ENCODE peak calls at places on chromosomes 11 and 22, in four cellular contexts. R, P, B and S are unnamed samples.
A peak's percentile ranks its signal among the peaks of the same experiment; 100 is the strongest.

GRCh38 chr11:46203746-46204145 is 73.7 kb upstream of the CREB3L1 start:
- DNase-seq in R (no peak), P (no peak), B (no peak), S (no peak)

GRCh38 chr11:71076021-71076420 is 176.4 kb downstream of the SHANK2 start:
- DNase-seq in P (no peak), R (no peak), B (no peak), S (no peak)

GRCh38 chr11:76910620-76911414 is 50.1 kb downstream of the ACER3 start:
- DNase-seq in B (no peak), R (peak; percentile 22), P (peak; percentile 70), S (no peak)

GRCh38 chr11:68706237-68706636 is 21.9 kb downstream of the GAL start:
- DNase-seq in B (no peak), R (no peak), P (no peak), S (no peak)

GRCh38 chr22:36238348-36239149 is 778 bp downstream of the APOL2 start:
- DNase-seq in P (peak; percentile 53), R (no peak), B (no peak), S (no peak)

GRCh38 chr22:38471237-38471636 is 3.3 kb downstream of the KDELR3 start:
- DNase-seq in R (no peak), B (no peak), P (no peak), S (peak; percentile 41)

GRCh38 chr11:86257446-86257845 is 12.9 kb downstream of the EED start:
- DNase-seq in B (no peak), P (no peak), R (no peak), S (no peak)

GRCh38 chr11:92296138-92296515 is 71.5 kb downstream of the FAT3 start:
- DNase-seq in B (no peak), P (no peak), R (no peak), S (no peak)

GRCh38 chr11:26623076-26623666 is 51.1 kb upstream of the MUC15 start:
- DNase-seq in P (no peak), R (no peak), B (no peak), S (no peak)

GRCh38 chr11:79708319-79708928 is 267.6 kb upstream of the TENM4 start:
- DNase-seq in P (no peak), B (peak; percentile 72), R (no peak), S (no peak)

GRCh38 chr11:73195191-73196007 is 22.7 kb upstream of the P2RY2 start:
- DNase-seq in P (no peak), B (no peak), R (no peak), S (no peak)

GRCh38 chr11:67581469-67581868 is 2.1 kb upstream of the GSTP1 start:
- DNase-seq in R (no peak), B (peak; percentile 52), P (no peak), S (no peak)

GRCh38 chr11:6413791-6414231 is 5.1 kb downstream of the APBB1 start:
- DNase-seq in B (no peak), P (no peak), R (no peak), S (no peak)

GRCh38 chr11:47395225-47396048 is 13.0 kb upstream of the SLC39A13 start:
- DNase-seq in P (no peak), B (no peak), R (no peak), S (no peak)

GRCh38 chr11:13984616-13985474 is 22.3 kb downstream of the SPON1 start:
- DNase-seq in R (no peak), P (no peak), B (no peak), S (no peak)

GRCh38 chr11:38191101-38191500 is 1593.1 kb upstream of the RAG2 start:
- DNase-seq in B (no peak), P (no peak), R (no peak), S (no peak)

GRCh38 chr11:6268811-6269210 is 9.2 kb downstream of the CCKBR start:
- DNase-seq in B (no peak), R (no peak), P (no peak), S (no peak)

GRCh38 chr11:36487619-36488018 is 22.5 kb downstream of the TRAF6 start:
- DNase-seq in P (no peak), B (no peak), R (no peak), S (no peak)

GRCh38 chr11:130449996-130450419 is 1.6 kb downstream of the ADAMTS15 start:
- DNase-seq in P (peak; percentile 75), R (peak; percentile 91), B (peak; percentile 90), S (peak; percentile 86)

GRCh38 chr22:34812631-34813030 is 253.3 kb upstream of the ISX start:
- DNase-seq in P (no peak), B (no peak), R (no peak), S (no peak)

GRCh38 chr11:35030716-35031213 is 108.2 kb upstream of the CD44 start:
- DNase-seq in R (peak; percentile 35), B (no peak), P (peak; percentile 86), S (no peak)
- H3K27ac ChIP-seq in R (peak overlapping the region; percentile 24), B (no peak overlapping the region), P (peak overlapping the region; percentile 56), S (no peak overlapping the region)

GRCh38 chr11:95308512-95309035 is 77.6 kb upstream of the SESN3 start:
- DNase-seq in P (no peak), R (no peak), B (no peak), S (no peak)
- TF ChIP-seq CTCF in P (no peak), R (no peak), B (no peak), S (no peak)

GRCh38 chr22:23697031-23697970 is 6.5 kb downstream of the RGL4 start:
- DNase-seq in R (no peak), P (no peak), B (no peak), S (no peak)

GRCh38 chr22:23693979-23694680 is 3.3 kb downstream of the RGL4 start:
- DNase-seq in P (no peak), B (no peak), R (no peak), S (no peak)

GRCh38 chr22:23696326-23696851 is 5.6 kb downstream of the RGL4 start:
- DNase-seq in R (no peak), P (no peak), B (no peak), S (peak; percentile 66)

GRCh38 chr22:23695141-23695540 is 4.3 kb downstream of the RGL4 start:
- DNase-seq in P (no peak), B (no peak), R (no peak), S (no peak)

DNA sequence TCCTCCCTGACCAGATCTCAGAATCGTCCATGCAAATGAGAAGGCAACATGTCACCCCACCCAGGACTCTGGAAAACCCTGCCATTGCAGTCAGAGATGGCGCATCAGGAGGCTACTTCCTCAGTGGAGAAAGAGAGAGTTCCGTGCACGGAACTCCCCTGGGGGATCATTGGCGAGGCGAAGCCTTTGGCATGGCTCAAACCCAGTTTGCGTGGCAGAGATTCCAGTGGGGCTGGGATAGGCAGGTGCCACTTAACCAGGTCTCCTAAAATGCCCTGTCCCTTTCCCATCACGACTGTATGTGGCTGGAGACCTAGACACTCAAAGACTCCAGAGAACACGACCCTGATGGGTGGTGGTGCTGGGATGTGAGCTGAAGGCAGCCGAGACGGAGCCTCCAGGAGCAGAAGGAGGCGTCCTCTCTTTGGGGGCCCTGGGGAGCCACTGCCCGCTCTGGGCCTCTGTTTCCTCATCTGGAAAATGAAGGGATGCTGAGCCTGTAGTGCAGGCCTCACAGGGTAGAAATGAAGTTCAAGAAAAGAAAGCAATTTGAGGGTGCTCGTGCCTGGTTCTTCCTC is 5.0 kb downstream of the RGL4 start:
- DNase-seq in R (no peak), B (no peak), P (no peak), S (peak; percentile 57)
- H3K27ac ChIP-seq in R (no peak overlapping the region), B (no peak overlapping the region), P (no peak overlapping the region), S (peak overlapping the region; percentile 68)

GRCh38 chr22:27514612-27515011 is 286.9 kb downstream of the MN1 start:
- DNase-seq in R (no peak), P (no peak), B (no peak), S (no peak)

GRCh38 chr22:27515091-27515523 is 286.4 kb downstream of the MN1 start:
- DNase-seq in R (peak; percentile 74), P (no peak), B (no peak), S (no peak)

GRCh38 chr22:27513021-27513420 is 288.5 kb downstream of the MN1 start:
- DNase-seq in R (no peak), B (no peak), P (no peak), S (no peak)

GRCh38 chr22:27510024-27510423 is 291.5 kb downstream of the MN1 start:
- DNase-seq in P (no peak), R (no peak), B (no peak), S (no peak)

DNA sequence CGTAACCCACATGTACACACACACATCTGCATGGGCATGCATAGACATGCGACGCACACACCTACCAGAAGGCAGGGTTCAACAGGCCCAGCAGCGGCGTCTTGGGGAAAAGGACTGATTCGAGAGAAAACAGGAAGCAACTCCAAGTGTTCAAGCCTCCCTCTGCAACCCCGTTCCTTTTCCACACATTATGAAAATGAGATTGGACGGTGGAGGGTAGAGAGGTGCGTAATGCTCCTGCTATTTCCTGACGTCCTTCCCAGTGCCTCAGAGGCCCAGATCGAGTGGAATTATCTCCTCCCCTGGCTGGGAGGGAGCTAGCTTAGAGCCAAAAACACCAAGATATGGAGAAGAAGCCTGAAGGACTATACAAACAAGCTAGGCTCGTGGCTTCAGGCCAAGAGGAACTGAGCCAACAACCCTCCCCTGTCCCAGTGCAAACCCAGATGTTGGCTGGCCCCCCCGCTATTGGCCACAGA is 289.2 kb downstream of the MN1 start:
- DNase-seq in R (peak; percentile 90), P (peak; percentile 70), B (no peak), S (no peak)
- TF ChIP-seq CTCF in R (no peak), P (no peak), B (no peak), S (no peak)

GRCh38 chr11:2095542-2095941 is 43.6 kb downstream of the IGF2 start:
- DNase-seq in R (no peak), P (no peak), B (no peak), S (peak; percentile 59)
- H3K27ac ChIP-seq in R (no peak overlapping the region), P (no peak overlapping the region), B (no peak overlapping the region), S (no peak overlapping the region)

DNA sequence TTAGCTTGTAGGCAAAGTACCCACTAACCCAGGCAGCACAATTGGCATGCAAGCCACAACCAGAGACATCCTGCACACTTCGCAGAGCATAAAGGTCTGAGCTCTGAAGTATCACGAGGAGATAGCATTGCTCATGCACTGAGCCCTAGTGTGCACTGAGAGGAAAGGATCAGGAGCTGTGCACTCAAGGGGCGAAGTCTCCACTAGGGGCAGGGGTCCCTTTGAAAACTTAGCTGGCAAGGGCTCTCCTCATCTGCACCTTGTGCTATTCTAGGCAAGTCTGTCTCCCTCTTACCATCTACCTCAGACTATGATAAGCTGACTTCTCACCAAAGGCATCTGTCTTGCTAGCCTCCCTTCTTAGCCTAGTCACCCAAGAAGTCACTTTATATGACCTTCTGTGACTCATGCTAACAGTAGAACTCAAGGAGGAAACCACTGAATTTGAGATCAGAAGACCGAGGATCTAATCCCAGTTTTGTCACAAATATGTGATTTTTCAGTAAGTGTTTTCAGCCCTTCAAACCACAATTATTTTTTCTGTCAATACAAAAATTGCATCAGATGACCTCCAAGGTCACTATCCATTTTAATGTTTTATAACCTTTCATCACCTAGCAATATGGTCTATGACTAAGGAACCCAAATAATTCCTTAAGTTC is 1078.0 kb downstream of the NTM start:
- DNase-seq in P (no peak), B (no peak), R (no peak), S (no peak)
- TF ChIP-seq CTCF in P (no peak), B (peak; percentile 22), R (no peak), S (no peak)

GRCh38 chr22:37281646-37282384 is 493 bp upstream of the CYTH4 start:
- DNase-seq in R (no peak), B (no peak), P (no peak), S (no peak)
- H3K27ac ChIP-seq in R (peak overlapping the region; percentile 55), B (no peak overlapping the region), P (no peak overlapping the region), S (peak overlapping the region; percentile 79)

GRCh38 chr11:65497141-65498041 is 1.5 kb upstream of the MALAT1 start:
- DNase-seq in B (peak; percentile 100), R (peak; percentile 99), P (peak; percentile 99), S (peak; percentile 99)
- TF ChIP-seq CTCF in B (no peak), R (no peak), P (peak; percentile 36), S (no peak)